ENCODE peak calls at places on chromosomes 7 and 10, in seven cellular contexts. N is cardiac fibroblast; F is BE2C; H is amygdala; J is left colon; C is activated T-helper 1 cell treated with anti-CD3 and anti-CD28 coated beads, Interleukin-2, amount 50 U/mL, for 16 hours; M is stimulated activated CD8-positive, alpha-beta memory T cell treated with anti-CD3 and anti-CD28 coated beads, Interleukin-7, amount 100 ng/mL, for 24 hours. B is an unnamed sample.

GRCh38 chr10:60282771-60283353 is 106.8 kb downstream of the ANK3 start:
- DNase-seq in N (no peak), F (no peak), H (no peak), J (peak), C (no peak), M (no peak), B (peak)

GRCh38 chr7:151442776-151443496 is 3.0 kb upstream of the CRYGN start:
- DNase-seq in N (peak), F (no peak), H (no peak), J (no peak), C (no peak), M (no peak), B (no peak)

GRCh38 chr7:40298421-40298820 is 163.6 kb downstream of the SUGCT start:
- DNase-seq in N (peak), F (no peak), H (no peak), J (no peak), C (no peak), M (no peak), B (peak)

GRCh38 chr10:44016589-44017482 is 368.1 kb downstream of the CXCL12 start:
- DNase-seq in N (peak), F (no peak), H (no peak), J (no peak), C (no peak), M (no peak), B (no peak)

GRCh38 chr10:128180843-128181242 is 54.6 kb upstream of the MKI67 start:
- DNase-seq in N (no peak), F (no peak), H (no peak), J (no peak), C (peak), M (no peak), B (no peak)

GRCh38 chr7:140006600-140006999 is 56.2 kb downstream of the PARP12 start:
- DNase-seq in N (no peak), F (no peak), H (no peak), J (no peak), C (no peak), M (no peak), B (no peak)

GRCh38 chr10:48697821-48698764 is 13.4 kb downstream of the WDFY4 start:
- DNase-seq in N (no peak), F (no peak), H (no peak), J (no peak), C (no peak), M (no peak), B (no peak)

GRCh38 chr10:26737730-26738129 is 40.2 kb downstream of the PDSS1 start:
- DNase-seq in N (peak), F (no peak), H (no peak), J (no peak), C (no peak), M (no peak), B (no peak)

GRCh38 chr10:91652364-91652763 is 19.5 kb upstream of the PPP1R3C start:
- DNase-seq in N (peak), F (no peak), H (no peak), J (no peak), C (no peak), M (no peak), B (peak)

GRCh38 chr7:149884541-149884940 is 10.8 kb downstream of the ATP6V0E2 start:
- DNase-seq in N (peak), F (no peak), H (no peak), J (no peak), C (no peak), M (no peak), B (no peak)

GRCh38 chr10:89518876-89519842 is 16.2 kb downstream of the SLC16A12 start:
- DNase-seq in N (peak), F (no peak), H (no peak), J (no peak), C (no peak), M (no peak), B (peak)

GRCh38 chr10:111836586-111836985 is 347.0 kb downstream of the GPAM start:
- DNase-seq in N (no peak), F (no peak), H (no peak), J (no peak), C (no peak), M (no peak), B (no peak)

GRCh38 chr7:1815051-1815481 is 145.0 kb downstream of the ELFN1 start:
- DNase-seq in N (no peak), F (peak), H (no peak), J (no peak), C (no peak), M (no peak), B (no peak)

B was measured in EL.